ENCODE peak calls at places on chromosomes 12 and 14, in four cellular contexts. J is uterus, K is left ventricle myocardium inferior, P is HepG2. C is an unnamed sample.

GRCh38 chr14:56170028-56170427 is 51.8 kb downstream of the PELI2 start:
- DNase-seq in J (no peak), K (no peak), P (no peak), C (no peak)

GRCh38 chr14:51521764-51522163 is 129.9 kb upstream of the FRMD6 start:
- DNase-seq in J (no peak), K (no peak), P (no peak), C (no peak)

GRCh38 chr12:14554281-14555008 is 13.2 kb downstream of the PLBD1 start:
- DNase-seq in J (peak; percentile 36), K (peak; percentile 88), P (no peak), C (peak; percentile 96)

GRCh38 chr12:32478858-32479257 is 79.5 kb downstream of the FGD4 start:
- DNase-seq in J (no peak), K (no peak), P (no peak), C (peak; percentile 74)

GRCh38 chr14:69315302-69315701 is 55.3 kb downstream of the GALNT16 start:
- DNase-seq in J (peak; percentile 17), K (no peak), P (no peak), C (peak; percentile 18)

GRCh38 chr12:69405466-69405865 is 45.9 kb downstream of the YEATS4 start:
- DNase-seq in J (peak; percentile 48), K (no peak), P (peak; percentile 47), C (peak; percentile 13)

GRCh38 chr14:44846232-44846824 is 115.4 kb downstream of the KLHL28 start:
- DNase-seq in J (no peak), K (no peak), P (peak; percentile 27), C (peak; percentile 25)

GRCh38 chr12:84874125-84874824 is 38.3 kb downstream of the SLC6A15 start:
- DNase-seq in J (no peak), K (no peak), P (peak; percentile 38), C (peak; percentile 47)

GRCh38 chr12:262817-263216 is at the start of gene SLC6A13:
- DNase-seq in J (no peak), K (no peak), P (no peak), C (no peak)

GRCh38 chr12:24066865-24067264 is 117.4 kb upstream of the SOX5 start:
- DNase-seq in J (peak; percentile 18), K (no peak), P (no peak), C (no peak)

GRCh38 chr12:104486943-104487819 is 30.4 kb downstream of the CHST11 start:
- DNase-seq in J (no peak), K (no peak), P (no peak), C (no peak)
- H3K36me3 ChIP-seq in J (no peaks in the 10 kb centered on the region), K (no peaks in the 10 kb centered on the region), P (no peaks in the 10 kb centered on the region), C (no peaks in the 10 kb centered on the region)

DNA sequence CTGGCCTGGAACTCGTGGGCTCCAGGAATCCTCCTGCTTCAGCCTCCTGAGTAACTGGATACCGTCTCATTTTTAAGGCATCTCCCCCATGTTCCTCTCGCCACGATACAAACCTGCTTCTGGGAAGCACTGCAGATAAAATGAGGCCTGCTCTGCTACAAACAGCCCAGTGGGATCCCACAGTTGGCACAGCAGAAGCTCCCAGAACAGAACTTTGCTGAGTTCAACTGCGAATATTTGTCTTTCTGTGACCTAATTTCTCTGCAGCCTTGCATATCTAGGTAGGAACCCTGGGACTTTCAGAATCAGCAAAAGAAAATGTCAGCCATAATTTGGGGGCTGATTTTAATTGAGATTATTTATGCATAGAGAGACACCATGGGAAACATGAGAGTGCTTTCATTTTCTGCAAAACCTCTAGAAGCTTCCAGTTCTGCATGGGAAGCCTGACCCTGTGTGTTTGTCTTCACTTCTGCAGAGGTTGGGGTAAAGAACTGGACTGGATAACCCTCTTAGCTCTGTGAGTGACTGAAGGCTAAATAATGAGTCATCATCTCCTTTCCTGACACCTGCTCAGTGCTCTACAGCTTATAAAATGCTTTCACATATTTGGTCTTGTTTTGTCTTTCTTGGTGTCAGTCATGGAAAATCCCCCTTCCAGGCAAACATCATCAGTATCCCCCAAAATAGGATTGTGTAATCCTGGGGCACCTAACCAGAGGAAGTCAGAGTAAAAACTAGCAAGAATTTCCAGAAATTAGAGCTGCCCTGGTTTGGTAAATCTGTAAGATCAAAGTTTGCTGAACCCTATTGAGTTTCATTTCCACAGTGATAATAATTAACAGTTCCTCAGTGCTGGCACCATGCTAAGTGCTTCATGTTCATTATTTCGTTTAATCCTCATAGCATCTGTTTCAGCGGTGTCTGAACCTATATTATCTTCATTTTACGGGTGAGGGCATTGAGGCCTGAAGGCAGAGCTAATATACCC is 185.8 kb downstream of the SLC15A4 start:
- DNase-seq in J (no peak), K (no peak), P (no peak), C (peak; percentile 62)
- H3K27ac ChIP-seq in J (no peak overlapping the region), K (no peak overlapping the region), P (no peak overlapping the region), C (no peak overlapping the region)

GRCh38 chr12:96720363-96720705 is 186.7 kb upstream of the NEDD1 start:
- DNase-seq in J (no peak), K (no peak), P (no peak), C (no peak)
- H3K4me3 ChIP-seq in J (no peak overlapping the region), K (peak overlapping the region; percentile 56), P (peak overlapping the region; percentile 35), C (peak overlapping the region; percentile 47)

DNA sequence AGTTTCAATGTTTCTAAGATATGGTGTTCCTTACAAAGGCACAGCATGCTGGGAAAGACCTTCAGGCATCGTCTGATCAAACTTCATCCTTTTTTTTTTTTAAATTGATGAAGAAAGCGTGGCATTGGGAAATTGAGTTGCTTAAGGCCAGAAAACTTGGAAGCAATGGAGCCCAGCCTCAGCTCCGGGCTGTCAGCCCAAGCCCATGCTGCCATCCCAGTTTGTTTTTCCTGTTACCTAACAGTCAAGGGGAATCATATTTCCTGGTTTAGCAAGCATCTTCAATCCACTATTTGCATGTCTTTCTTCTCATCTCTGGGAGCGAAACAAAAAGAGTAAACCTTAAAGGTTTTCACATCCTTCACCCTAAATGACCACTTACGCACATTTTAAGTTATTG is 200.2 kb downstream of the CHST11 start:
- DNase-seq in J (no peak), K (no peak), P (no peak), C (no peak)
- H3K36me3 ChIP-seq in J (no peaks in the 10 kb centered on the region), K (no peaks in the 10 kb centered on the region), P (no peaks in the 10 kb centered on the region), C (no peaks in the 10 kb centered on the region)

GRCh38 chr14:102588821-102589220 is 3.6 kb upstream of the RCOR1 start:
- DNase-seq in J (no peak), K (no peak), P (no peak), C (no peak)

GRCh38 chr14:102591372-102591943 is 991 bp upstream of the RCOR1 start:
- DNase-seq in J (peak; percentile 58), K (peak; percentile 53), P (no peak), C (peak; percentile 28)

GRCh38 chr14:102591944-102592772 is at the start of gene RCOR1:
- DNase-seq in J (peak; percentile 97), K (peak; percentile 99), P (peak; percentile 89), C (peak; percentile 97)

GRCh38 chr14:102589761-102590290 is 2.6 kb upstream of the RCOR1 start:
- DNase-seq in J (peak; percentile 19), K (no peak), P (no peak), C (no peak)

GRCh38 chr14:102590667-102591099 is 1.8 kb upstream of the RCOR1 start:
- DNase-seq in J (peak; percentile 48), K (no peak), P (peak; percentile 84), C (peak; percentile 92)
- H3K27ac ChIP-seq in J (peak overlapping the region; percentile 98), K (peak overlapping the region; percentile 99), P (peak overlapping the region; percentile 99), C (peak overlapping the region; percentile 95)

GRCh38 chr12:115623764-115624334 is 653.6 kb downstream of the MED13L start:
- DNase-seq in J (no peak), K (peak; percentile 73), P (no peak), C (no peak)

GRCh38 chr12:115630133-115630532 is 647.4 kb downstream of the MED13L start:
- DNase-seq in J (no peak), K (no peak), P (no peak), C (no peak)

GRCh38 chr12:115620816-115621215 is 656.7 kb downstream of the MED13L start:
- DNase-seq in J (no peak), K (no peak), P (no peak), C (no peak)

GRCh38 chr12:115623275-115623674 is 654.2 kb downstream of the MED13L start:
- DNase-seq in J (no peak), K (no peak), P (peak; percentile 7), C (no peak)

GRCh38 chr12:115626210-115626609 is 651.3 kb downstream of the MED13L start:
- DNase-seq in J (no peak), K (no peak), P (no peak), C (no peak)
- H3K4me3 ChIP-seq in J (no peak overlapping the region), K (no peak overlapping the region), P (no peak overlapping the region), C (no peak overlapping the region)

C was measured in small intestine.